ENCODE peak calls at places on chromosomes 5 and 9, in seven cellular contexts. U, R, O, N, M, T and V are unnamed samples.

GRCh38 chr5:92861531-92862285 is 719.3 kb downstream of the NR2F1-AS1 start:
- DNase-seq in T (peak), N (no peak), M (no peak), O (no peak), R (no peak), U (no peak), V (no peak)

GRCh38 chr9:11312976-11313375 is 700.2 kb upstream of the PTPRD start:
- DNase-seq in M (no peak), O (no peak), T (no peak), U (no peak), N (no peak), R (no peak), V (no peak)

GRCh38 chr9:85377751-85378289 is 363.9 kb downstream of the AGTPBP1 start:
- DNase-seq in R (no peak), T (no peak), O (no peak), U (peak), N (peak), M (no peak), V (no peak)

GRCh38 chr5:148740966-148741742 is 85.3 kb upstream of the ADRB2 start:
- DNase-seq in U (peak), T (no peak), R (peak), M (peak), O (peak), N (peak), V (peak)

GRCh38 chr5:140821375-140822280 is at the start of gene PCDHA5:
- DNase-seq in M (no peak), U (no peak), N (no peak), O (no peak), R (no peak), T (peak), V (no peak)

GRCh38 chr5:147966829-147967228 is 60.5 kb upstream of the C5orf46 start:
- DNase-seq in O (no peak), M (no peak), T (peak), N (no peak), R (no peak), U (no peak), V (no peak)

GRCh38 chr5:32076699-32077695 is 97.1 kb downstream of the GOLPH3 start:
- DNase-seq in N (peak), O (peak), M (peak), U (peak), R (peak), T (no peak), V (peak)

GRCh38 chr5:180090769-180091546 is 19.4 kb upstream of the RNF130 start:
- DNase-seq in N (peak), U (peak), T (peak), O (no peak), M (no peak), R (no peak), V (peak)

GRCh38 chr5:6734243-6734695 is 21.0 kb downstream of the TENT4A start:
- DNase-seq in T (no peak), U (no peak), M (no peak), N (no peak), O (no peak), R (no peak), V (no peak)

GRCh38 chr5:32583582-32584232 is 1.6 kb upstream of the SUB1 start:
- DNase-seq in R (no peak), U (peak), T (no peak), N (no peak), O (no peak), M (no peak), V (no peak)

GRCh38 chr9:19232117-19232829 is 1.8 kb downstream of the DENND4C start:
- DNase-seq in T (no peak), M (no peak), N (peak), R (no peak), O (no peak), U (peak), V (no peak)

GRCh38 chr9:98926016-98926415 is 17.7 kb upstream of the COL15A1 start:
- DNase-seq in N (no peak), O (no peak), U (no peak), R (no peak), T (no peak), M (no peak), V (no peak)

GRCh38 chr9:93525476-93525875 is 50.9 kb upstream of the PHF2 start:
- DNase-seq in U (no peak), R (no peak), M (no peak), T (no peak), O (no peak), N (no peak), V (no peak)

GRCh38 chr5:178483620-178484019 is 106.6 kb downstream of the COL23A1 start:
- DNase-seq in T (no peak), O (no peak), M (no peak), R (no peak), U (no peak), N (peak), V (no peak)

GRCh38 chr5:77420940-77421339 is 71.2 kb downstream of the WDR41 start:
- DNase-seq in U (no peak), T (no peak), N (no peak), M (no peak), R (no peak), O (no peak), V (no peak)

GRCh38 chr5:149254506-149254905 is 17.2 kb upstream of the AFAP1L1 start:
- DNase-seq in T (peak), R (peak), U (no peak), O (peak), N (no peak), M (no peak), V (no peak)

GRCh38 chr5:169161022-169161680 is 139.8 kb downstream of the SLIT3 start:
- DNase-seq in U (peak), N (no peak), R (peak), M (peak), O (peak), T (peak), V (peak)

GRCh38 chr9:3331801-3332200 is 194.0 kb downstream of the RFX3 start:
- DNase-seq in R (no peak), O (no peak), N (peak), T (no peak), U (no peak), M (no peak), V (no peak)

GRCh38 chr9:131610231-131610761 is 65.0 kb downstream of the PRRT1B start:
- DNase-seq in M (no peak), O (peak), U (no peak), N (no peak), R (peak), T (no peak), V (no peak)

GRCh38 chr5:83245037-83245436 is 167.7 kb downstream of the XRCC4 start:
- DNase-seq in M (no peak), R (no peak), N (no peak), T (no peak), U (no peak), O (no peak), V (no peak)